ENCODE peak calls at places on chromosomes 5 and 9, in ten cellular contexts. One of them, this sample, is unnamed.

GRCh38 chr9:93684161-93684765 is 107.9 kb downstream of the PHF2 start:
- DNase-seq in stimulated activated CD4-positive, alpha-beta T cell treated with anti-CD3 and anti-CD28 coated beads, Interleukin-2, amount 100 ng/mL, for 48 hours: no peak
- DNase-seq in fibroblast of the conjunctiva: no peak
- DNase-seq in Peyer's patch: peak; percentile 23
- DNase-seq in CD8-positive, alpha-beta T cell: no peak
- DNase-seq in right atrium auricular region: peak; percentile 43
- DNase-seq in left lung: no peak
- DNase-seq in HTR-8/SVneo: no peak
- DNase-seq in epithelial cell of esophagus: no peak
- DNase-seq in gastrocnemius medialis: no peak
- DNase-seq in this sample: no peak

GRCh38 chr5:158695595-158696330 is 404.0 kb downstream of the EBF1 start:
- DNase-seq in stimulated activated CD4-positive, alpha-beta T cell treated with anti-CD3 and anti-CD28 coated beads, Interleukin-2, amount 100 ng/mL, for 48 hours: peak; percentile 65
- DNase-seq in fibroblast of the conjunctiva: peak; percentile 90
- DNase-seq in Peyer's patch: peak; percentile 72
- DNase-seq in CD8-positive, alpha-beta T cell: peak; percentile 44
- DNase-seq in right atrium auricular region: peak; percentile 77
- DNase-seq in left lung: peak; percentile 91
- DNase-seq in HTR-8/SVneo: peak; percentile 50
- DNase-seq in epithelial cell of esophagus: peak; percentile 66
- DNase-seq in gastrocnemius medialis: peak; percentile 32
- DNase-seq in this sample: peak; percentile 31

GRCh38 chr9:115144706-115145105 is 26.7 kb upstream of the TNC start:
- DNase-seq in stimulated activated CD4-positive, alpha-beta T cell treated with anti-CD3 and anti-CD28 coated beads, Interleukin-2, amount 100 ng/mL, for 48 hours: no peak
- DNase-seq in fibroblast of the conjunctiva: no peak
- DNase-seq in Peyer's patch: no peak
- DNase-seq in CD8-positive, alpha-beta T cell: no peak
- DNase-seq in right atrium auricular region: no peak
- DNase-seq in left lung: no peak
- DNase-seq in HTR-8/SVneo: no peak
- DNase-seq in epithelial cell of esophagus: no peak
- DNase-seq in gastrocnemius medialis: no peak
- DNase-seq in this sample: no peak

GRCh38 chr9:14214065-14214684 is 99.8 kb downstream of the NFIB start:
- DNase-seq in stimulated activated CD4-positive, alpha-beta T cell treated with anti-CD3 and anti-CD28 coated beads, Interleukin-2, amount 100 ng/mL, for 48 hours: no peak
- DNase-seq in fibroblast of the conjunctiva: no peak
- DNase-seq in Peyer's patch: no peak
- DNase-seq in CD8-positive, alpha-beta T cell: no peak
- DNase-seq in right atrium auricular region: no peak
- DNase-seq in left lung: no peak
- DNase-seq in HTR-8/SVneo: no peak
- DNase-seq in epithelial cell of esophagus: no peak
- DNase-seq in gastrocnemius medialis: no peak
- DNase-seq in this sample: no peak

GRCh38 chr9:70634696-70635095 is 220.2 kb upstream of the KLF9 start:
- DNase-seq in stimulated activated CD4-positive, alpha-beta T cell treated with anti-CD3 and anti-CD28 coated beads, Interleukin-2, amount 100 ng/mL, for 48 hours: no peak
- DNase-seq in fibroblast of the conjunctiva: no peak
- DNase-seq in Peyer's patch: no peak
- DNase-seq in CD8-positive, alpha-beta T cell: no peak
- DNase-seq in right atrium auricular region: no peak
- DNase-seq in left lung: no peak
- DNase-seq in HTR-8/SVneo: no peak
- DNase-seq in epithelial cell of esophagus: no peak
- DNase-seq in gastrocnemius medialis: no peak
- DNase-seq in this sample: no peak

GRCh38 chr5:112800901-112801300 is 60.2 kb upstream of the SRP19 start:
- DNase-seq in stimulated activated CD4-positive, alpha-beta T cell treated with anti-CD3 and anti-CD28 coated beads, Interleukin-2, amount 100 ng/mL, for 48 hours: no peak
- DNase-seq in fibroblast of the conjunctiva: no peak
- DNase-seq in Peyer's patch: no peak
- DNase-seq in CD8-positive, alpha-beta T cell: no peak
- DNase-seq in right atrium auricular region: no peak
- DNase-seq in left lung: no peak
- DNase-seq in HTR-8/SVneo: no peak
- DNase-seq in epithelial cell of esophagus: no peak
- DNase-seq in gastrocnemius medialis: no peak
- DNase-seq in this sample: no peak

GRCh38 chr5:87009146-87009545 is 258.5 kb upstream of the RASA1 start:
- DNase-seq in stimulated activated CD4-positive, alpha-beta T cell treated with anti-CD3 and anti-CD28 coated beads, Interleukin-2, amount 100 ng/mL, for 48 hours: no peak
- DNase-seq in fibroblast of the conjunctiva: no peak
- DNase-seq in Peyer's patch: no peak
- DNase-seq in CD8-positive, alpha-beta T cell: no peak
- DNase-seq in right atrium auricular region: no peak
- DNase-seq in left lung: no peak
- DNase-seq in HTR-8/SVneo: no peak
- DNase-seq in epithelial cell of esophagus: no peak
- DNase-seq in gastrocnemius medialis: no peak
- DNase-seq in this sample: no peak

GRCh38 chr9:12874395-12874794 is 99.6 kb downstream of the LURAP1L start:
- DNase-seq in stimulated activated CD4-positive, alpha-beta T cell treated with anti-CD3 and anti-CD28 coated beads, Interleukin-2, amount 100 ng/mL, for 48 hours: no peak
- DNase-seq in fibroblast of the conjunctiva: no peak
- DNase-seq in Peyer's patch: no peak
- DNase-seq in CD8-positive, alpha-beta T cell: no peak
- DNase-seq in right atrium auricular region: no peak
- DNase-seq in left lung: no peak
- DNase-seq in HTR-8/SVneo: no peak
- DNase-seq in epithelial cell of esophagus: peak; percentile 55
- DNase-seq in gastrocnemius medialis: no peak
- DNase-seq in this sample: no peak

GRCh38 chr5:36414869-36415282 is 113.2 kb upstream of the RANBP3L start:
- DNase-seq in stimulated activated CD4-positive, alpha-beta T cell treated with anti-CD3 and anti-CD28 coated beads, Interleukin-2, amount 100 ng/mL, for 48 hours: no peak
- DNase-seq in fibroblast of the conjunctiva: peak; percentile 33
- DNase-seq in Peyer's patch: no peak
- DNase-seq in CD8-positive, alpha-beta T cell: no peak
- DNase-seq in right atrium auricular region: no peak
- DNase-seq in left lung: no peak
- DNase-seq in HTR-8/SVneo: peak; percentile 77
- DNase-seq in epithelial cell of esophagus: peak; percentile 69
- DNase-seq in gastrocnemius medialis: no peak
- DNase-seq in this sample: no peak

GRCh38 chr9:7177383-7177782 is 419.6 kb downstream of the KDM4C start:
- DNase-seq in stimulated activated CD4-positive, alpha-beta T cell treated with anti-CD3 and anti-CD28 coated beads, Interleukin-2, amount 100 ng/mL, for 48 hours: no peak
- DNase-seq in fibroblast of the conjunctiva: no peak
- DNase-seq in Peyer's patch: no peak
- DNase-seq in CD8-positive, alpha-beta T cell: no peak
- DNase-seq in right atrium auricular region: no peak
- DNase-seq in left lung: no peak
- DNase-seq in HTR-8/SVneo: no peak
- DNase-seq in epithelial cell of esophagus: peak; percentile 69
- DNase-seq in gastrocnemius medialis: no peak
- DNase-seq in this sample: no peak

GRCh38 chr5:8329773-8330172 is 460.8 kb downstream of the MTRR start:
- DNase-seq in stimulated activated CD4-positive, alpha-beta T cell treated with anti-CD3 and anti-CD28 coated beads, Interleukin-2, amount 100 ng/mL, for 48 hours: no peak
- DNase-seq in fibroblast of the conjunctiva: no peak
- DNase-seq in Peyer's patch: no peak
- DNase-seq in CD8-positive, alpha-beta T cell: no peak
- DNase-seq in right atrium auricular region: no peak
- DNase-seq in left lung: no peak
- DNase-seq in HTR-8/SVneo: no peak
- DNase-seq in epithelial cell of esophagus: peak; percentile 14
- DNase-seq in gastrocnemius medialis: no peak
- DNase-seq in this sample: no peak

GRCh38 chr9:95092321-95093072 is 225.0 kb downstream of the FANCC start:
- DNase-seq in stimulated activated CD4-positive, alpha-beta T cell treated with anti-CD3 and anti-CD28 coated beads, Interleukin-2, amount 100 ng/mL, for 48 hours: no peak
- DNase-seq in fibroblast of the conjunctiva: peak; percentile 41
- DNase-seq in Peyer's patch: peak; percentile 62
- DNase-seq in CD8-positive, alpha-beta T cell: no peak
- DNase-seq in right atrium auricular region: no peak
- DNase-seq in left lung: no peak
- DNase-seq in HTR-8/SVneo: peak; percentile 25
- DNase-seq in epithelial cell of esophagus: peak; percentile 75
- DNase-seq in gastrocnemius medialis: no peak
- DNase-seq in this sample: no peak

GRCh38 chr9:128486201-128486600 is 18.3 kb upstream of the GLE1 start:
- DNase-seq in stimulated activated CD4-positive, alpha-beta T cell treated with anti-CD3 and anti-CD28 coated beads, Interleukin-2, amount 100 ng/mL, for 48 hours: no peak
- DNase-seq in fibroblast of the conjunctiva: no peak
- DNase-seq in Peyer's patch: no peak
- DNase-seq in CD8-positive, alpha-beta T cell: no peak
- DNase-seq in right atrium auricular region: no peak
- DNase-seq in left lung: no peak
- DNase-seq in HTR-8/SVneo: no peak
- DNase-seq in epithelial cell of esophagus: no peak
- DNase-seq in gastrocnemius medialis: no peak
- DNase-seq in this sample: no peak

GRCh38 chr9:113609562-113610318 is 146.2 kb downstream of the RGS3 start:
- DNase-seq in stimulated activated CD4-positive, alpha-beta T cell treated with anti-CD3 and anti-CD28 coated beads, Interleukin-2, amount 100 ng/mL, for 48 hours: no peak
- DNase-seq in fibroblast of the conjunctiva: no peak
- DNase-seq in Peyer's patch: peak; percentile 53
- DNase-seq in CD8-positive, alpha-beta T cell: no peak
- DNase-seq in right atrium auricular region: peak; percentile 92
- DNase-seq in left lung: no peak
- DNase-seq in HTR-8/SVneo: no peak
- DNase-seq in epithelial cell of esophagus: no peak
- DNase-seq in gastrocnemius medialis: no peak
- DNase-seq in this sample: no peak

GRCh38 chr9:78074385-78075291 is 43.0 kb upstream of the GNAQ start:
- DNase-seq in stimulated activated CD4-positive, alpha-beta T cell treated with anti-CD3 and anti-CD28 coated beads, Interleukin-2, amount 100 ng/mL, for 48 hours: no peak
- DNase-seq in fibroblast of the conjunctiva: no peak
- DNase-seq in Peyer's patch: no peak
- DNase-seq in CD8-positive, alpha-beta T cell: no peak
- DNase-seq in right atrium auricular region: no peak
- DNase-seq in left lung: no peak
- DNase-seq in HTR-8/SVneo: no peak
- DNase-seq in epithelial cell of esophagus: peak; percentile 16
- DNase-seq in gastrocnemius medialis: no peak
- DNase-seq in this sample: no peak

GRCh38 chr9:121886759-121887485 is 206.2 kb downstream of the TTLL11 start:
- DNase-seq in stimulated activated CD4-positive, alpha-beta T cell treated with anti-CD3 and anti-CD28 coated beads, Interleukin-2, amount 100 ng/mL, for 48 hours: no peak
- DNase-seq in fibroblast of the conjunctiva: no peak
- DNase-seq in Peyer's patch: no peak
- DNase-seq in CD8-positive, alpha-beta T cell: no peak
- DNase-seq in right atrium auricular region: no peak
- DNase-seq in left lung: no peak
- DNase-seq in HTR-8/SVneo: no peak
- DNase-seq in epithelial cell of esophagus: no peak
- DNase-seq in gastrocnemius medialis: no peak
- DNase-seq in this sample: no peak

GRCh38 chr9:71975833-71976232 is 64.4 kb downstream of the C9orf85 start:
- DNase-seq in stimulated activated CD4-positive, alpha-beta T cell treated with anti-CD3 and anti-CD28 coated beads, Interleukin-2, amount 100 ng/mL, for 48 hours: no peak
- DNase-seq in fibroblast of the conjunctiva: no peak
- DNase-seq in Peyer's patch: no peak
- DNase-seq in CD8-positive, alpha-beta T cell: no peak
- DNase-seq in right atrium auricular region: no peak
- DNase-seq in left lung: no peak
- DNase-seq in HTR-8/SVneo: no peak
- DNase-seq in epithelial cell of esophagus: peak; percentile 27
- DNase-seq in gastrocnemius medialis: no peak
- DNase-seq in this sample: no peak

GRCh38 chr9:114856942-114857315 is 51.1 kb upstream of the TNFSF15 start:
- DNase-seq in stimulated activated CD4-positive, alpha-beta T cell treated with anti-CD3 and anti-CD28 coated beads, Interleukin-2, amount 100 ng/mL, for 48 hours: no peak
- DNase-seq in fibroblast of the conjunctiva: no peak
- DNase-seq in Peyer's patch: no peak
- DNase-seq in CD8-positive, alpha-beta T cell: no peak
- DNase-seq in right atrium auricular region: no peak
- DNase-seq in left lung: no peak
- DNase-seq in HTR-8/SVneo: no peak
- DNase-seq in epithelial cell of esophagus: no peak
- DNase-seq in gastrocnemius medialis: no peak
- DNase-seq in this sample: no peak

GRCh38 chr5:161167001-161167765 is 315.2 kb upstream of the ATP10B start:
- DNase-seq in stimulated activated CD4-positive, alpha-beta T cell treated with anti-CD3 and anti-CD28 coated beads, Interleukin-2, amount 100 ng/mL, for 48 hours: no peak
- DNase-seq in fibroblast of the conjunctiva: no peak
- DNase-seq in Peyer's patch: no peak
- DNase-seq in CD8-positive, alpha-beta T cell: no peak
- DNase-seq in right atrium auricular region: no peak
- DNase-seq in left lung: no peak
- DNase-seq in HTR-8/SVneo: no peak
- DNase-seq in epithelial cell of esophagus: peak; percentile 2
- DNase-seq in gastrocnemius medialis: no peak
- DNase-seq in this sample: no peak

GRCh38 chr5:154583545-154584168 is 105.6 kb upstream of the HAND1 start:
- DNase-seq in stimulated activated CD4-positive, alpha-beta T cell treated with anti-CD3 and anti-CD28 coated beads, Interleukin-2, amount 100 ng/mL, for 48 hours: no peak
- DNase-seq in fibroblast of the conjunctiva: no peak
- DNase-seq in Peyer's patch: no peak
- DNase-seq in CD8-positive, alpha-beta T cell: no peak
- DNase-seq in right atrium auricular region: no peak
- DNase-seq in left lung: no peak
- DNase-seq in HTR-8/SVneo: peak; percentile 55
- DNase-seq in epithelial cell of esophagus: peak; percentile 56
- DNase-seq in gastrocnemius medialis: no peak
- DNase-seq in this sample: no peak

GRCh38 chr9:88090151-88090581 is 48.1 kb downstream of the SPATA31C2 start:
- DNase-seq in stimulated activated CD4-positive, alpha-beta T cell treated with anti-CD3 and anti-CD28 coated beads, Interleukin-2, amount 100 ng/mL, for 48 hours: no peak
- DNase-seq in fibroblast of the conjunctiva: no peak
- DNase-seq in Peyer's patch: no peak
- DNase-seq in CD8-positive, alpha-beta T cell: no peak
- DNase-seq in right atrium auricular region: peak; percentile 73
- DNase-seq in left lung: no peak
- DNase-seq in HTR-8/SVneo: no peak
- DNase-seq in epithelial cell of esophagus: no peak
- DNase-seq in gastrocnemius medialis: no peak
- DNase-seq in this sample: no peak

GRCh38 chr9:129908846-129909245 is 73.6 kb downstream of the USP20 start:
- DNase-seq in stimulated activated CD4-positive, alpha-beta T cell treated with anti-CD3 and anti-CD28 coated beads, Interleukin-2, amount 100 ng/mL, for 48 hours: no peak
- DNase-seq in fibroblast of the conjunctiva: no peak
- DNase-seq in Peyer's patch: no peak
- DNase-seq in CD8-positive, alpha-beta T cell: no peak
- DNase-seq in right atrium auricular region: no peak
- DNase-seq in left lung: no peak
- DNase-seq in HTR-8/SVneo: no peak
- DNase-seq in epithelial cell of esophagus: no peak
- DNase-seq in gastrocnemius medialis: no peak
- DNase-seq in this sample: no peak

GRCh38 chr5:1228121-1228520 is 2.9 kb downstream of the SLC6A18 start:
- DNase-seq in stimulated activated CD4-positive, alpha-beta T cell treated with anti-CD3 and anti-CD28 coated beads, Interleukin-2, amount 100 ng/mL, for 48 hours: no peak
- DNase-seq in fibroblast of the conjunctiva: no peak
- DNase-seq in Peyer's patch: no peak
- DNase-seq in CD8-positive, alpha-beta T cell: no peak
- DNase-seq in right atrium auricular region: no peak
- DNase-seq in left lung: no peak
- DNase-seq in HTR-8/SVneo: no peak
- DNase-seq in epithelial cell of esophagus: no peak
- DNase-seq in gastrocnemius medialis: no peak
- DNase-seq in this sample: no peak

GRCh38 chr5:167573274-167574127 is 717.9 kb upstream of the WWC1 start:
- DNase-seq in stimulated activated CD4-positive, alpha-beta T cell treated with anti-CD3 and anti-CD28 coated beads, Interleukin-2, amount 100 ng/mL, for 48 hours: no peak
- DNase-seq in fibroblast of the conjunctiva: no peak
- DNase-seq in Peyer's patch: no peak
- DNase-seq in CD8-positive, alpha-beta T cell: no peak
- DNase-seq in right atrium auricular region: no peak
- DNase-seq in left lung: no peak
- DNase-seq in HTR-8/SVneo: peak; percentile 41
- DNase-seq in epithelial cell of esophagus: peak; percentile 64
- DNase-seq in gastrocnemius medialis: no peak
- DNase-seq in this sample: no peak

GRCh38 chr9:135169709-135170226 is 82.3 kb downstream of the OLFM1 start:
- DNase-seq in stimulated activated CD4-positive, alpha-beta T cell treated with anti-CD3 and anti-CD28 coated beads, Interleukin-2, amount 100 ng/mL, for 48 hours: no peak
- DNase-seq in fibroblast of the conjunctiva: no peak
- DNase-seq in Peyer's patch: no peak
- DNase-seq in CD8-positive, alpha-beta T cell: no peak
- DNase-seq in right atrium auricular region: no peak
- DNase-seq in left lung: no peak
- DNase-seq in HTR-8/SVneo: no peak
- DNase-seq in epithelial cell of esophagus: no peak
- DNase-seq in gastrocnemius medialis: no peak
- DNase-seq in this sample: no peak

GRCh38 chr9:73219985-73220626 is 68.4 kb downstream of the ANXA1 start:
- DNase-seq in stimulated activated CD4-positive, alpha-beta T cell treated with anti-CD3 and anti-CD28 coated beads, Interleukin-2, amount 100 ng/mL, for 48 hours: no peak
- DNase-seq in fibroblast of the conjunctiva: peak; percentile 28
- DNase-seq in Peyer's patch: no peak
- DNase-seq in CD8-positive, alpha-beta T cell: no peak
- DNase-seq in right atrium auricular region: no peak
- DNase-seq in left lung: no peak
- DNase-seq in HTR-8/SVneo: no peak
- DNase-seq in epithelial cell of esophagus: peak; percentile 95
- DNase-seq in gastrocnemius medialis: no peak
- DNase-seq in this sample: peak; percentile 5

GRCh38 chr9:93173365-93174150 is 10.4 kb upstream of the WNK2 start:
- DNase-seq in stimulated activated CD4-positive, alpha-beta T cell treated with anti-CD3 and anti-CD28 coated beads, Interleukin-2, amount 100 ng/mL, for 48 hours: no peak
- DNase-seq in fibroblast of the conjunctiva: no peak
- DNase-seq in Peyer's patch: peak; percentile 57
- DNase-seq in CD8-positive, alpha-beta T cell: no peak
- DNase-seq in right atrium auricular region: no peak
- DNase-seq in left lung: peak; percentile 22
- DNase-seq in HTR-8/SVneo: no peak
- DNase-seq in epithelial cell of esophagus: no peak
- DNase-seq in gastrocnemius medialis: no peak
- DNase-seq in this sample: no peak

GRCh38 chr9:37144762-37145161 is 24.4 kb downstream of the ZCCHC7 start:
- DNase-seq in stimulated activated CD4-positive, alpha-beta T cell treated with anti-CD3 and anti-CD28 coated beads, Interleukin-2, amount 100 ng/mL, for 48 hours: no peak
- DNase-seq in fibroblast of the conjunctiva: no peak
- DNase-seq in Peyer's patch: no peak
- DNase-seq in CD8-positive, alpha-beta T cell: no peak
- DNase-seq in right atrium auricular region: no peak
- DNase-seq in left lung: no peak
- DNase-seq in HTR-8/SVneo: no peak
- DNase-seq in epithelial cell of esophagus: no peak
- DNase-seq in gastrocnemius medialis: no peak
- DNase-seq in this sample: no peak